ENCODE peak calls at places on chromosomes 12 and 14, in nine cellular contexts. One of them, this sample, is unnamed.

GRCh38 chr12:62659457-62660295 is 193.1 kb downstream of the MON2 start:
- DNase-seq in nephron progenitor cell: no peak
- DNase-seq in renal cortical epithelial cell: no peak
- DNase-seq in cardiac fibroblast: no peak
- DNase-seq in activated CD4-positive, alpha-beta T cell treated with anti-CD3 and anti-CD28 coated beads for 1 hour: no peak
- DNase-seq in A549: no peak
- DNase-seq in effector memory CD8-positive, alpha-beta T cell: no peak
- DNase-seq in NAMALWA: no peak
- DNase-seq in stimulated activated CD4-positive, alpha-beta T cell treated with anti-CD3 and anti-CD28 coated beads, Interleukin-1b, Interleukin-23, amount 100 ng/mL, for 1 hour: no peak
- DNase-seq in this sample: no peak

GRCh38 chr12:401235-402126 is at the start of gene CCDC77:
- DNase-seq in nephron progenitor cell: peak
- DNase-seq in renal cortical epithelial cell: peak
- DNase-seq in cardiac fibroblast: peak
- DNase-seq in activated CD4-positive, alpha-beta T cell treated with anti-CD3 and anti-CD28 coated beads for 1 hour: peak
- DNase-seq in A549: peak
- DNase-seq in effector memory CD8-positive, alpha-beta T cell: peak
- DNase-seq in NAMALWA: peak
- DNase-seq in stimulated activated CD4-positive, alpha-beta T cell treated with anti-CD3 and anti-CD28 coated beads, Interleukin-1b, Interleukin-23, amount 100 ng/mL, for 1 hour: peak
- DNase-seq in this sample: peak

GRCh38 chr14:70814466-70814865 is 5.2 kb upstream of the MAP3K9 start:
- DNase-seq in nephron progenitor cell: no peak
- DNase-seq in renal cortical epithelial cell: no peak
- DNase-seq in cardiac fibroblast: no peak
- DNase-seq in activated CD4-positive, alpha-beta T cell treated with anti-CD3 and anti-CD28 coated beads for 1 hour: no peak
- DNase-seq in A549: no peak
- DNase-seq in effector memory CD8-positive, alpha-beta T cell: no peak
- DNase-seq in NAMALWA: peak
- DNase-seq in stimulated activated CD4-positive, alpha-beta T cell treated with anti-CD3 and anti-CD28 coated beads, Interleukin-1b, Interleukin-23, amount 100 ng/mL, for 1 hour: no peak
- DNase-seq in this sample: no peak

GRCh38 chr14:94342334-94342934 is 19.3 kb upstream of the SERPINA6 start:
- DNase-seq in nephron progenitor cell: no peak
- DNase-seq in renal cortical epithelial cell: peak
- DNase-seq in cardiac fibroblast: peak
- DNase-seq in activated CD4-positive, alpha-beta T cell treated with anti-CD3 and anti-CD28 coated beads for 1 hour: no peak
- DNase-seq in A549: peak
- DNase-seq in effector memory CD8-positive, alpha-beta T cell: no peak
- DNase-seq in NAMALWA: peak
- DNase-seq in stimulated activated CD4-positive, alpha-beta T cell treated with anti-CD3 and anti-CD28 coated beads, Interleukin-1b, Interleukin-23, amount 100 ng/mL, for 1 hour: no peak
- DNase-seq in this sample: no peak

GRCh38 chr12:9130244-9130643 is 14.5 kb upstream of the A2M start:
- DNase-seq in nephron progenitor cell: no peak
- DNase-seq in renal cortical epithelial cell: no peak
- DNase-seq in cardiac fibroblast: no peak
- DNase-seq in activated CD4-positive, alpha-beta T cell treated with anti-CD3 and anti-CD28 coated beads for 1 hour: no peak
- DNase-seq in A549: no peak
- DNase-seq in effector memory CD8-positive, alpha-beta T cell: no peak
- DNase-seq in NAMALWA: no peak
- DNase-seq in stimulated activated CD4-positive, alpha-beta T cell treated with anti-CD3 and anti-CD28 coated beads, Interleukin-1b, Interleukin-23, amount 100 ng/mL, for 1 hour: no peak
- DNase-seq in this sample: no peak

GRCh38 chr12:46332260-46332659 is 40.3 kb downstream of the SLC38A2 start:
- DNase-seq in nephron progenitor cell: no peak
- DNase-seq in renal cortical epithelial cell: no peak
- DNase-seq in cardiac fibroblast: peak
- DNase-seq in activated CD4-positive, alpha-beta T cell treated with anti-CD3 and anti-CD28 coated beads for 1 hour: no peak
- DNase-seq in A549: no peak
- DNase-seq in effector memory CD8-positive, alpha-beta T cell: no peak
- DNase-seq in NAMALWA: no peak
- DNase-seq in stimulated activated CD4-positive, alpha-beta T cell treated with anti-CD3 and anti-CD28 coated beads, Interleukin-1b, Interleukin-23, amount 100 ng/mL, for 1 hour: no peak
- DNase-seq in this sample: no peak

GRCh38 chr12:19239616-19240234 is 110.2 kb downstream of the PLEKHA5 start:
- DNase-seq in nephron progenitor cell: no peak
- DNase-seq in renal cortical epithelial cell: no peak
- DNase-seq in cardiac fibroblast: peak
- DNase-seq in activated CD4-positive, alpha-beta T cell treated with anti-CD3 and anti-CD28 coated beads for 1 hour: no peak
- DNase-seq in A549: no peak
- DNase-seq in effector memory CD8-positive, alpha-beta T cell: no peak
- DNase-seq in NAMALWA: no peak
- DNase-seq in stimulated activated CD4-positive, alpha-beta T cell treated with anti-CD3 and anti-CD28 coated beads, Interleukin-1b, Interleukin-23, amount 100 ng/mL, for 1 hour: no peak
- DNase-seq in this sample: no peak

GRCh38 chr12:8644345-8645248 is 18.0 kb downstream of the MFAP5 start:
- DNase-seq in nephron progenitor cell: no peak
- DNase-seq in renal cortical epithelial cell: peak
- DNase-seq in cardiac fibroblast: peak
- DNase-seq in activated CD4-positive, alpha-beta T cell treated with anti-CD3 and anti-CD28 coated beads for 1 hour: no peak
- DNase-seq in A549: no peak
- DNase-seq in effector memory CD8-positive, alpha-beta T cell: peak
- DNase-seq in NAMALWA: peak
- DNase-seq in stimulated activated CD4-positive, alpha-beta T cell treated with anti-CD3 and anti-CD28 coated beads, Interleukin-1b, Interleukin-23, amount 100 ng/mL, for 1 hour: no peak
- DNase-seq in this sample: peak

GRCh38 chr14:52268191-52269061 is 928 bp downstream of the PTGDR start:
- DNase-seq in nephron progenitor cell: peak
- DNase-seq in renal cortical epithelial cell: no peak
- DNase-seq in cardiac fibroblast: peak
- DNase-seq in activated CD4-positive, alpha-beta T cell treated with anti-CD3 and anti-CD28 coated beads for 1 hour: no peak
- DNase-seq in A549: no peak
- DNase-seq in effector memory CD8-positive, alpha-beta T cell: peak
- DNase-seq in NAMALWA: no peak
- DNase-seq in stimulated activated CD4-positive, alpha-beta T cell treated with anti-CD3 and anti-CD28 coated beads, Interleukin-1b, Interleukin-23, amount 100 ng/mL, for 1 hour: no peak
- DNase-seq in this sample: peak

GRCh38 chr12:112833272-112833671 is 41.7 kb downstream of the RPH3A start:
- DNase-seq in nephron progenitor cell: no peak
- DNase-seq in renal cortical epithelial cell: peak
- DNase-seq in cardiac fibroblast: no peak
- DNase-seq in activated CD4-positive, alpha-beta T cell treated with anti-CD3 and anti-CD28 coated beads for 1 hour: no peak
- DNase-seq in A549: peak
- DNase-seq in effector memory CD8-positive, alpha-beta T cell: no peak
- DNase-seq in NAMALWA: no peak
- DNase-seq in stimulated activated CD4-positive, alpha-beta T cell treated with anti-CD3 and anti-CD28 coated beads, Interleukin-1b, Interleukin-23, amount 100 ng/mL, for 1 hour: no peak
- DNase-seq in this sample: no peak

GRCh38 chr14:73463411-73463810 is 5.1 kb upstream of the NUMB start:
- DNase-seq in nephron progenitor cell: no peak
- DNase-seq in renal cortical epithelial cell: peak
- DNase-seq in cardiac fibroblast: peak
- DNase-seq in activated CD4-positive, alpha-beta T cell treated with anti-CD3 and anti-CD28 coated beads for 1 hour: no peak
- DNase-seq in A549: no peak
- DNase-seq in effector memory CD8-positive, alpha-beta T cell: no peak
- DNase-seq in NAMALWA: no peak
- DNase-seq in stimulated activated CD4-positive, alpha-beta T cell treated with anti-CD3 and anti-CD28 coated beads, Interleukin-1b, Interleukin-23, amount 100 ng/mL, for 1 hour: no peak
- DNase-seq in this sample: no peak

This sample was measured in activated naive CD4-positive, alpha-beta T cell treated with anti-CD3 and anti-CD28 coated beads, Interleukin-2, amount 50 U/mL, for 16 hours.